ENCODE peak calls at places on chromosome 7, in five cellular contexts. M is GM12878, Y is HCT116, N is H9, H is PC-3. V is an unnamed sample.
A peak's percentile ranks its signal among the peaks of the same experiment; 100 is the strongest.

GRCh38 chr7:50560865-50561351 is 4.3 kb downstream of the DDC start:
- DNase-seq in M (no peak), Y (no peak), N (no peak), H (no peak), V (no peak)

GRCh38 chr7:1520574-1521234 is 9.8 kb upstream of the MAFK start:
- DNase-seq in M (no peak), Y (peak; percentile 80), N (no peak), H (peak; percentile 76), V (no peak)

GRCh38 chr7:114985316-114985715 is 63.4 kb downstream of the MDFIC start:
- DNase-seq in M (no peak), Y (no peak), N (no peak), H (no peak), V (no peak)

GRCh38 chr7:128809363-128809762 is 17.6 kb downstream of the CCDC136 start:
- DNase-seq in M (no peak), Y (no peak), N (no peak), H (no peak), V (no peak)

GRCh38 chr7:91089382-91089963 is 174.8 kb upstream of the FZD1 start:
- DNase-seq in M (no peak), Y (peak; percentile 26), N (no peak), H (peak; percentile 40), V (no peak)

GRCh38 chr7:128003179-128003578 is 28.1 kb downstream of the LRRC4 start:
- DNase-seq in M (no peak), Y (no peak), N (no peak), H (no peak), V (no peak)

GRCh38 chr7:102860351-102860811 is 52.4 kb upstream of the LRRC17 start:
- DNase-seq in M (no peak), Y (no peak), N (no peak), H (peak; percentile 43), V (no peak)

GRCh38 chr7:106460792-106461254 is 176.0 kb upstream of the NAMPT start:
- DNase-seq in M (no peak), Y (peak; percentile 40), N (no peak), H (peak; percentile 82), V (no peak)

DNA sequence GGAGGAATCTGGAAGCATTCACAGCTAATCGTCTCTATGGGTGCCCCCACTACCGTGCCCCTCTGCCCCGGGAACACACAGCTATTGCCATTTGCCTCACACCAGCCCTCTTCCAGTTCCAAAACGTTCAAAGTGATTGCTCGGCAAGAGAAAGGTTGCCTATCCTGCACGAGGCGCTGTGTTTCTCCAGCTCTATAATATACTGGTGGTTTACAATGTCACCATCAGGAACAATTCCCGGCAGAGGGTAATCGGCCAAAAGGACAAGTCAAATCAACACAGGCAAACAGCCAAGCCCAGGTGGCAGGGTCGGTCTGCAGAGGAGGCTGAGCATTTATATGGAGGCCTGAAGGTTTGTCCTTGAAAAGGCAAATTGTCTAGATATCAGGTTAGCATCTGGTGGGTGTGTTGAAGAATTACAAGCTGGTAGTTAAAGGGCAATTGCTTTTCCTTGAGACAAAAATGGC is 29.2 kb upstream of the TNS3 start:
- DNase-seq in M (no peak), Y (no peak), N (no peak), H (no peak), V (no peak)
- H3K9ac ChIP-seq in M (no peak overlapping the region), Y (no peak overlapping the region), N (no peak overlapping the region), H (no peak overlapping the region), V (no peak overlapping the region)

GRCh38 chr7:40682696-40683095 is 547.9 kb downstream of the SUGCT start:
- DNase-seq in M (no peak), Y (no peak), N (no peak), H (no peak), V (no peak)
- H3K9ac ChIP-seq in M (no peak overlapping the region), Y (no peak overlapping the region), N (no peak overlapping the region), H (no peak overlapping the region), V (no peak overlapping the region)

GRCh38 chr7:4712371-4713182 is 30.5 kb downstream of the FOXK1 start:
- DNase-seq in M (no peak), Y (no peak), N (no peak), H (peak; percentile 76), V (no peak)
- H3K9ac ChIP-seq in M (peak overlapping the region; percentile 21), Y (no peak overlapping the region), N (no peak overlapping the region), H (no peak overlapping the region), V (no peak overlapping the region)

GRCh38 chr7:122143376-122143750 is 686 bp downstream of the AASS start:
- DNase-seq in M (no peak), Y (no peak), N (no peak), H (no peak), V (no peak)

GRCh38 chr7:122136639-122137253 is 7.3 kb downstream of the AASS start:
- DNase-seq in M (no peak), Y (no peak), N (no peak), H (no peak), V (no peak)

GRCh38 chr7:122137291-122138077 is 6.6 kb downstream of the AASS start:
- DNase-seq in M (no peak), Y (no peak), N (no peak), H (no peak), V (no peak)

GRCh38 chr7:122143751-122144711 is at the start of gene AASS:
- DNase-seq in M (peak; percentile 48), Y (peak; percentile 80), N (peak; percentile 99), H (peak; percentile 78), V (peak; percentile 75)

GRCh38 chr7:122140918-122141317 is 3.1 kb downstream of the AASS start:
- DNase-seq in M (no peak), Y (no peak), N (no peak), H (no peak), V (no peak)
- H3K9ac ChIP-seq in M (no peak overlapping the region), Y (no peak overlapping the region), N (peak overlapping the region; percentile 82), H (no peak overlapping the region), V (no peak overlapping the region)